ENCODE peak calls at places on chromosome 21, in six cellular contexts. One of them, this sample, is unnamed. For H3K4me1, the result is how much of the 10 kb centered on the place peaks cover.

GRCh38 chr21:35321322-35322200 is 272.5 kb upstream of the RUNX1 start:
- DNase-seq in endothelial cell of umbilical vein: no peak
- DNase-seq in naive thymus-derived CD4-positive, alpha-beta T cell: no peak
- DNase-seq in BE2C: no peak
- DNase-seq in tibial nerve: no peak
- DNase-seq in cardiac muscle cell: no peak
- DNase-seq in this sample: no peak

GRCh38 chr21:34545079-34545884 is 33.3 kb upstream of the KCNE1 start:
- DNase-seq in endothelial cell of umbilical vein: peak
- DNase-seq in naive thymus-derived CD4-positive, alpha-beta T cell: no peak
- DNase-seq in BE2C: no peak
- DNase-seq in tibial nerve: no peak
- DNase-seq in cardiac muscle cell: peak
- DNase-seq in this sample: no peak

GRCh38 chr21:16419188-16419874 is 689.5 kb downstream of the USP25 start:
- DNase-seq in endothelial cell of umbilical vein: peak
- DNase-seq in naive thymus-derived CD4-positive, alpha-beta T cell: no peak
- DNase-seq in BE2C: peak
- DNase-seq in tibial nerve: peak
- DNase-seq in cardiac muscle cell: peak
- DNase-seq in this sample: peak

GRCh38 chr21:15592271-15592860 is 137.4 kb upstream of the USP25 start:
- DNase-seq in endothelial cell of umbilical vein: peak
- DNase-seq in naive thymus-derived CD4-positive, alpha-beta T cell: peak
- DNase-seq in BE2C: no peak
- DNase-seq in tibial nerve: no peak
- DNase-seq in cardiac muscle cell: peak
- DNase-seq in this sample: no peak

GRCh38 chr21:38803075-38803474 is 2.7 kb upstream of the ETS2 start:
- DNase-seq in endothelial cell of umbilical vein: no peak
- DNase-seq in naive thymus-derived CD4-positive, alpha-beta T cell: no peak
- DNase-seq in BE2C: no peak
- DNase-seq in tibial nerve: no peak
- DNase-seq in cardiac muscle cell: no peak
- DNase-seq in this sample: no peak

GRCh38 chr21:36695671-36696389 is 3.1 kb upstream of the SIM2 start:
- DNase-seq in endothelial cell of umbilical vein: no peak
- DNase-seq in naive thymus-derived CD4-positive, alpha-beta T cell: no peak
- DNase-seq in BE2C: no peak
- DNase-seq in tibial nerve: no peak
- DNase-seq in cardiac muscle cell: no peak
- DNase-seq in this sample: no peak

GRCh38 chr21:33419538-33420123 is 16.4 kb downstream of the IFNGR2 start:
- DNase-seq in endothelial cell of umbilical vein: peak
- DNase-seq in naive thymus-derived CD4-positive, alpha-beta T cell: no peak
- DNase-seq in BE2C: no peak
- DNase-seq in tibial nerve: no peak
- DNase-seq in cardiac muscle cell: peak
- DNase-seq in this sample: peak

GRCh38 chr21:38833122-38833521 is 27.4 kb downstream of the ETS2 start:
- DNase-seq in endothelial cell of umbilical vein: no peak
- DNase-seq in naive thymus-derived CD4-positive, alpha-beta T cell: no peak
- DNase-seq in BE2C: no peak
- DNase-seq in tibial nerve: no peak
- DNase-seq in cardiac muscle cell: no peak
- DNase-seq in this sample: no peak

GRCh38 chr21:33682992-33683627 is 40.8 kb downstream of the ITSN1 start:
- DNase-seq in endothelial cell of umbilical vein: peak
- DNase-seq in naive thymus-derived CD4-positive, alpha-beta T cell: no peak
- DNase-seq in BE2C: no peak
- DNase-seq in tibial nerve: no peak
- DNase-seq in cardiac muscle cell: peak
- DNase-seq in this sample: no peak

GRCh38 chr21:35367558-35367957 is 318.5 kb upstream of the RUNX1 start:
- DNase-seq in endothelial cell of umbilical vein: no peak
- DNase-seq in naive thymus-derived CD4-positive, alpha-beta T cell: no peak
- DNase-seq in BE2C: no peak
- DNase-seq in tibial nerve: no peak
- DNase-seq in cardiac muscle cell: no peak
- DNase-seq in this sample: no peak

GRCh38 chr21:17688912-17689874 is 76.5 kb upstream of the BTG3 start:
- DNase-seq in endothelial cell of umbilical vein: no peak
- DNase-seq in naive thymus-derived CD4-positive, alpha-beta T cell: peak
- DNase-seq in BE2C: peak
- DNase-seq in tibial nerve: no peak
- DNase-seq in cardiac muscle cell: peak
- DNase-seq in this sample: no peak

GRCh38 chr21:21973806-21974205 is 975.6 kb downstream of the NCAM2 start:
- DNase-seq in endothelial cell of umbilical vein: no peak
- DNase-seq in naive thymus-derived CD4-positive, alpha-beta T cell: no peak
- DNase-seq in BE2C: no peak
- DNase-seq in tibial nerve: no peak
- DNase-seq in cardiac muscle cell: no peak
- DNase-seq in this sample: no peak

GRCh38 chr21:23021481-23021880 is 2023.3 kb downstream of the NCAM2 start:
- DNase-seq in endothelial cell of umbilical vein: no peak
- DNase-seq in naive thymus-derived CD4-positive, alpha-beta T cell: no peak
- DNase-seq in BE2C: no peak
- DNase-seq in tibial nerve: no peak
- DNase-seq in cardiac muscle cell: no peak
- DNase-seq in this sample: peak

GRCh38 chr21:15141236-15141970 is 76.6 kb upstream of the NRIP1 start:
- DNase-seq in endothelial cell of umbilical vein: no peak
- DNase-seq in naive thymus-derived CD4-positive, alpha-beta T cell: no peak
- DNase-seq in BE2C: no peak
- DNase-seq in tibial nerve: no peak
- DNase-seq in cardiac muscle cell: no peak
- DNase-seq in this sample: no peak

GRCh38 chr21:35138665-35139381 is 89.7 kb upstream of the RUNX1 start:
- DNase-seq in endothelial cell of umbilical vein: no peak
- DNase-seq in naive thymus-derived CD4-positive, alpha-beta T cell: peak
- DNase-seq in BE2C: no peak
- DNase-seq in tibial nerve: no peak
- DNase-seq in cardiac muscle cell: peak
- DNase-seq in this sample: no peak

GRCh38 chr21:35020446-35020845 is 28.7 kb downstream of the RUNX1 start:
- DNase-seq in endothelial cell of umbilical vein: no peak
- DNase-seq in naive thymus-derived CD4-positive, alpha-beta T cell: no peak
- DNase-seq in BE2C: no peak
- DNase-seq in tibial nerve: no peak
- DNase-seq in cardiac muscle cell: no peak
- DNase-seq in this sample: no peak

GRCh38 chr21:35559128-35559831 is 501.0 kb downstream of the SETD4 start:
- DNase-seq in endothelial cell of umbilical vein: no peak
- DNase-seq in naive thymus-derived CD4-positive, alpha-beta T cell: no peak
- DNase-seq in BE2C: no peak
- DNase-seq in tibial nerve: no peak
- DNase-seq in cardiac muscle cell: peak
- DNase-seq in this sample: no peak

GRCh38 chr21:36589352-36589971 is 109.5 kb upstream of the SIM2 start:
- DNase-seq in endothelial cell of umbilical vein: peak
- DNase-seq in naive thymus-derived CD4-positive, alpha-beta T cell: no peak
- DNase-seq in BE2C: peak
- DNase-seq in tibial nerve: no peak
- DNase-seq in cardiac muscle cell: peak
- DNase-seq in this sample: peak

GRCh38 chr21:38683222-38683621 is 122.5 kb upstream of the ETS2 start:
- DNase-seq in endothelial cell of umbilical vein: no peak
- DNase-seq in naive thymus-derived CD4-positive, alpha-beta T cell: no peak
- DNase-seq in BE2C: no peak
- DNase-seq in tibial nerve: no peak
- DNase-seq in cardiac muscle cell: peak
- DNase-seq in this sample: no peak

GRCh38 chr21:38438476-38438893 is 59.8 kb downstream of the ERG start:
- DNase-seq in endothelial cell of umbilical vein: peak
- DNase-seq in naive thymus-derived CD4-positive, alpha-beta T cell: no peak
- DNase-seq in BE2C: no peak
- DNase-seq in tibial nerve: no peak
- DNase-seq in cardiac muscle cell: peak
- DNase-seq in this sample: peak

GRCh38 chr21:16770279-16770678 is 742.6 kb upstream of the CXADR start:
- DNase-seq in endothelial cell of umbilical vein: no peak
- DNase-seq in naive thymus-derived CD4-positive, alpha-beta T cell: no peak
- DNase-seq in BE2C: no peak
- DNase-seq in tibial nerve: no peak
- DNase-seq in cardiac muscle cell: no peak
- DNase-seq in this sample: no peak

GRCh38 chr21:43866233-43866632 is 1.2 kb downstream of the AGPAT3 start:
- DNase-seq in endothelial cell of umbilical vein: no peak
- DNase-seq in naive thymus-derived CD4-positive, alpha-beta T cell: no peak
- DNase-seq in BE2C: peak
- DNase-seq in tibial nerve: no peak
- DNase-seq in cardiac muscle cell: peak
- DNase-seq in this sample: no peak

GRCh38 chr21:35525443-35525842 is 476.3 kb upstream of the RUNX1 start:
- DNase-seq in endothelial cell of umbilical vein: no peak
- DNase-seq in naive thymus-derived CD4-positive, alpha-beta T cell: no peak
- DNase-seq in BE2C: no peak
- DNase-seq in tibial nerve: no peak
- DNase-seq in cardiac muscle cell: no peak
- DNase-seq in this sample: no peak

GRCh38 chr21:35484856-35485255 is 435.8 kb upstream of the RUNX1 start:
- DNase-seq in endothelial cell of umbilical vein: no peak
- DNase-seq in naive thymus-derived CD4-positive, alpha-beta T cell: no peak
- DNase-seq in BE2C: no peak
- DNase-seq in tibial nerve: no peak
- DNase-seq in cardiac muscle cell: no peak
- DNase-seq in this sample: no peak

DNA sequence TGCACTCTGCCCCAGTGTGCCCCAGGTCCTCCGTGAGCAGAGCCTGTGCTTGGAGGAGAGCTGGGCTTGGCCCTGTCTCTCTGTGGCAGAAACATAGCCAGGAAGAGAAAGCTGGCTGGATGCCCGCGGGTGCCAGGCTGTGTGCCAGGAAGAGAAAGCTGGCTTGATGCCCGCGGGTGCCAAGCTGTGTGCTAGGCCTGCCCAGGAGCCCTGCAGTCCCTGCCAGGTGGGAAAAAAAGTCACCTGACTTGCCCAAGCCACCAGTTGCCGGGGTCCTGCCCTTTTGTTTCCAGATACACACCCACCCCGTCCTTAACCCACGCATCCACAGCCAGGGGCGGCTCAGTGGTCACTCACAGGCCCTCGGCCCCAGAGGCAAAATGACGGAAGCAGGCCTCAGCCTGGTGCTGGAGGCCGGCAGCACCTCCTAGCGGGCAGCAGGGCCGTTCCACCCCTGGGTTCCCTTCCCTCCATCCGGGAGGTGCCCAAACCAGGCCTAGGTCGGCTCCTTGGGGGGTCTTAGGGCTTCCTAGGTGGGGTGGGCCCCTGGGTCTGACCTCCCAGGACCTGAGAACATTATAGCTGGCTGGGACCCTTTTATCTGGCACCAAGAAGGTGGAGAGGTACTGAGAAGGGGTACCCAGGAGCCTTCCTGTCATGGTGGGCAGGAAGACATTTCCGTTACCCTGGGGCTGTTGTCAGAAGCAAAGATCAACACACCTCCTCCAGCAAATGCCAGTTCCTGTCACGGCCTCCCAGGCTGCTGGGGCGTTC is 9.1 kb downstream of the ITGB2 start:
- DNase-seq in endothelial cell of umbilical vein: peak
- DNase-seq in naive thymus-derived CD4-positive, alpha-beta T cell: peak
- DNase-seq in BE2C: no peak
- DNase-seq in tibial nerve: peak
- DNase-seq in cardiac muscle cell: no peak
- DNase-seq in this sample: peak
- H3K4me1 ChIP-seq in endothelial cell of umbilical vein: under half
- H3K4me1 ChIP-seq in naive thymus-derived CD4-positive, alpha-beta T cell: half or more
- H3K4me1 ChIP-seq in BE2C: under half
- H3K4me1 ChIP-seq in tibial nerve: under half
- H3K4me1 ChIP-seq in cardiac muscle cell: under half
- H3K4me1 ChIP-seq in this sample: under half

DNA sequence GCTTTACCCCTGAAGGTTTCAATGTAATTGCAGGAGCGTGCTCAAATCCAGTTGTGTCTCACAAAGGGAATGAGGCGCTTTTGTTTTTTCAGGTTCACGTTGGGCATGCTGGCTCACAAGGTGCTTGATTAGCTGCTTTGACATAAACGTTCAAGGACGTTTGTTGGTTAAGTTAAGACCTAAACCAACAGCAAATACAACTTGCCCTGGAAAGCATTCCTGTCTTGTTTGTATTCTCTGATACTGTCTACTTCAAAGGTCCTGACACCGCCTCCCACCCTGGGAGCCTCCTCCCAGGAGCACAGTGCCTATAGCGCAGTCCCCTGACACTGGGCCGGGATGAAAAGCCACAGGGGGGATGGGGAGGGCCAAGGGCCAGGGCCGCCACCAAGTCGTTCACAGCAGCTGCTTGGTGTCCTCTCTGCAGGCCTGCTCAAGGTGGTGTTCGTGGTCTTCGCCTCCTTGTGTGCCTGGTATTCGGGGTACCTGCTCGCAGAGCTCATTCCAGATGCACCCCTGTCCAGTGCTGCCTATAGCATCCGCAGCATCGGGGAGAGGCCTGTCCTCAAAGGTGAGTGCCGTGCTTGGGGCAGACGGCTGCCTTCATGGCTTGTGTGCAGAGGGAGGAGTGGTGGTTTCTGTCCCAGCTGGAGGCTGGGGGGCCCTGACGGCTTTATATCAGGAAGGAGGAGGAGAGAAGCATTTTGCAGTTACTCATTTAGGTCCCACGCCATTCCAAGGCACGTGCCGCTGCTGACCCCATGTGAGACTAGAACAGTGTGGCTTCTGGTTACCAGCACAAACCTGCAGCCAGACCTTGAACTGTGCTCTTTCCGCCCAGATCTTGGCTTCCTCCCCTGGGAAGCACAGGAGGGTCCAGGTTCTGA is 6.1 kb downstream of the FAM3B start:
- DNase-seq in endothelial cell of umbilical vein: no peak
- DNase-seq in naive thymus-derived CD4-positive, alpha-beta T cell: no peak
- DNase-seq in BE2C: no peak
- DNase-seq in tibial nerve: no peak
- DNase-seq in cardiac muscle cell: no peak
- DNase-seq in this sample: no peak
- H3K4me3 ChIP-seq in endothelial cell of umbilical vein: no peak
- H3K4me3 ChIP-seq in naive thymus-derived CD4-positive, alpha-beta T cell: no peak
- H3K4me3 ChIP-seq in BE2C: no peak
- H3K4me3 ChIP-seq in tibial nerve: no peak
- H3K4me3 ChIP-seq in cardiac muscle cell: no peak
- H3K4me3 ChIP-seq in this sample: no peak

GRCh38 chr21:41824466-41825207 is 54.5 kb downstream of the PRDM15 start:
- DNase-seq in endothelial cell of umbilical vein: no peak
- DNase-seq in naive thymus-derived CD4-positive, alpha-beta T cell: no peak
- DNase-seq in BE2C: no peak
- DNase-seq in tibial nerve: no peak
- DNase-seq in cardiac muscle cell: no peak
- DNase-seq in this sample: peak
- H3K4me1 ChIP-seq in endothelial cell of umbilical vein: under half
- H3K4me1 ChIP-seq in naive thymus-derived CD4-positive, alpha-beta T cell: under half
- H3K4me1 ChIP-seq in BE2C: under half
- H3K4me1 ChIP-seq in tibial nerve: under half
- H3K4me1 ChIP-seq in cardiac muscle cell: under half
- H3K4me1 ChIP-seq in this sample: under half

DNA sequence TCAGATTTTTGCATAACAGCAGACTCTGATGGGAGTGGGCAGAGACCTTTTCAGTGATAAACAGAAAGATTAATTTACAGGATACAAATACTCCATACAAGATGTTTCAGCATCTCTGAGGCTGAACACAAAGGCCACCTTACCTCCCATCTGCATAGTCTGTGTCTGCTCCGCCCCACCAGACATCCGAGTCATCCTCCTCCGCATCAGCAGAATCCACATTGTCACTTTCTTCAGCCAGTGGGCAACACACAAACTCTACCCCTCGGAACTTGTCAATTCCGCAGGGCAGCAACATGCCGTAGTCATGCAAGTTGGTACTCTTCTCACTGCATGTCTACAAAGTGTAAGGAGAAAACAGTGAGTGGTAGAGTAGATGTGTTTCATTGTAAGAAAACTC is 119.7 kb downstream of the APP start:
- DNase-seq in endothelial cell of umbilical vein: no peak
- DNase-seq in naive thymus-derived CD4-positive, alpha-beta T cell: no peak
- DNase-seq in BE2C: no peak
- DNase-seq in tibial nerve: no peak
- DNase-seq in cardiac muscle cell: no peak
- DNase-seq in this sample: no peak
- H3K4me3 ChIP-seq in endothelial cell of umbilical vein: no peak
- H3K4me3 ChIP-seq in naive thymus-derived CD4-positive, alpha-beta T cell: no peak
- H3K4me3 ChIP-seq in BE2C: no peak
- H3K4me3 ChIP-seq in tibial nerve: no peak
- H3K4me3 ChIP-seq in cardiac muscle cell: no peak
- H3K4me3 ChIP-seq in this sample: no peak

This sample was measured in aorta.